ENCODE peak calls at places on chromosome 3, in four cellular contexts. R is Daoy, G is endothelial cell, O is cerebellum. D is an unnamed sample.

GRCh38 chr3:158103956-158104338 is 2.3 kb downstream of the SHOX2 start:
- DNase-seq in O (no peak), G (no peak), R (no peak), D (no peak)

GRCh38 chr3:48595075-48595525 is at the start of gene COL7A1:
- DNase-seq in O (peak; percentile 17), G (no peak), R (no peak), D (no peak)

GRCh38 chr3:61789861-61790260 is 228.5 kb downstream of the PTPRG start:
- DNase-seq in G (no peak), O (no peak), R (no peak), D (no peak)

GRCh38 chr3:181317521-181317920 is 328.0 kb upstream of the DNAJC19 start:
- DNase-seq in O (no peak), R (no peak), G (no peak), D (no peak)

GRCh38 chr3:9397911-9398714 is 698 bp downstream of the SETD5 start:
- DNase-seq in O (peak; percentile 30), R (peak; percentile 47), G (peak; percentile 18), D (peak; percentile 40)

GRCh38 chr3:4885322-4885721 is 93.9 kb upstream of the BHLHE40 start:
- DNase-seq in G (no peak), O (no peak), R (peak; percentile 25), D (peak; percentile 68)

GRCh38 chr3:114418724-114419543 is 125.1 kb downstream of the TIGIT start:
- DNase-seq in O (peak; percentile 54), G (no peak), R (peak; percentile 62), D (peak; percentile 96)

GRCh38 chr3:185583925-185584324 is 2.2 kb upstream of the SENP2 start:
- DNase-seq in O (no peak), R (no peak), G (no peak), D (no peak)

GRCh38 chr3:135905058-135905724 is 60.3 kb upstream of the PPP2R3A start:
- DNase-seq in R (peak; percentile 26), O (no peak), G (no peak), D (peak; percentile 40)

GRCh38 chr3:194777729-194778128 is 92.0 kb downstream of the FAM43A start:
- DNase-seq in G (no peak), O (no peak), R (no peak), D (no peak)

GRCh38 chr3:122356402-122356801 is 26.6 kb downstream of the MIX23 start:
- DNase-seq in G (peak; percentile 48), R (peak; percentile 51), O (no peak), D (peak; percentile 21)

GRCh38 chr3:112333002-112333385 is at the start of gene CD200:
- DNase-seq in R (peak; percentile 60), O (peak; percentile 70), G (peak; percentile 69), D (peak; percentile 62)

GRCh38 chr3:40249168-40249567 is 60.3 kb upstream of the EIF1B start:
- DNase-seq in R (no peak), O (no peak), G (no peak), D (no peak)

GRCh38 chr3:45078910-45079522 is 52.9 kb downstream of the CLEC3B start:
- DNase-seq in O (no peak), R (no peak), G (no peak), D (peak; percentile 75)

GRCh38 chr3:129503387-129504010 is 24.9 kb upstream of the RHO start:
- DNase-seq in O (no peak), R (peak; percentile 35), G (no peak), D (peak; percentile 32)

GRCh38 chr3:14867936-14868570 is 49.3 kb downstream of the FGD5 start:
- DNase-seq in O (no peak), R (no peak), G (no peak), D (no peak)

GRCh38 chr3:126782554-126782953 is 78.5 kb downstream of the CHCHD6 start:
- DNase-seq in R (peak; percentile 94), O (no peak), G (no peak), D (peak; percentile 88)

GRCh38 chr3:52237006-52237658 is 1.8 kb downstream of the TWF2 start:
- DNase-seq in R (no peak), O (peak; percentile 63), G (no peak), D (no peak)

GRCh38 chr3:164465172-164465571 is 613.1 kb downstream of the SI start:
- DNase-seq in G (no peak), O (no peak), R (no peak), D (peak; percentile 71)

GRCh38 chr3:114706591-114707224 is 412.9 kb downstream of the TIGIT start:
- DNase-seq in R (peak; percentile 87), O (no peak), G (no peak), D (peak; percentile 68)

GRCh38 chr3:129317876-129318275 is 39.2 kb downstream of the HMCES start:
- DNase-seq in G (no peak), O (no peak), R (no peak), D (no peak)

GRCh38 chr3:188157971-188158370 is 4.0 kb downstream of the LPP start:
- DNase-seq in G (no peak), R (no peak), O (no peak), D (no peak)

GRCh38 chr3:134711284-134711683 is 60.5 kb upstream of the KY start:
- DNase-seq in G (no peak), O (no peak), R (peak; percentile 69), D (peak; percentile 32)

GRCh38 chr3:43737001-43737440 is 46.3 kb downstream of the ABHD5 start:
- DNase-seq in R (peak; percentile 40), O (no peak), G (no peak), D (no peak)

GRCh38 chr3:12935023-12935860 is 93.9 kb upstream of the RPL32 start:
- DNase-seq in G (no peak), O (no peak), R (peak; percentile 11), D (no peak)

GRCh38 chr3:31197941-31198340 is 303.5 kb upstream of the GADL1 start:
- DNase-seq in G (no peak), R (no peak), O (no peak), D (peak; percentile 36)

GRCh38 chr3:157445897-157446296 is 9.2 kb downstream of the PTX3 start:
- DNase-seq in G (no peak), R (no peak), O (no peak), D (peak; percentile 81)

GRCh38 chr3:4520013-4520881 is 27.1 kb downstream of the ITPR1 start:
- DNase-seq in O (no peak), G (no peak), R (no peak), D (no peak)

GRCh38 chr3:49566312-49566711 is 12.0 kb downstream of the BSN start:
- DNase-seq in R (no peak), O (no peak), G (no peak), D (no peak)

GRCh38 chr3:69086133-69086722 is 1.5 kb downstream of the ARL6IP5 start:
- DNase-seq in O (peak; percentile 63), R (peak; percentile 93), G (no peak), D (peak; percentile 97)

GRCh38 chr3:126713229-126713628 is 9.2 kb downstream of the CHCHD6 start:
- DNase-seq in G (no peak), R (no peak), O (no peak), D (no peak)

GRCh38 chr3:487580-487979 is 291.0 kb downstream of the CHL1 start:
- DNase-seq in O (no peak), G (no peak), R (no peak), D (peak; percentile 17)

GRCh38 chr3:42546691-42547213 is 35.0 kb downstream of the SEC22C start:
- DNase-seq in O (no peak), G (no peak), R (no peak), D (no peak)

GRCh38 chr3:130395916-130396315 is 50.4 kb downstream of the COL6A5 start:
- DNase-seq in O (no peak), G (no peak), R (peak; percentile 76), D (peak; percentile 39)

GRCh38 chr3:113291572-113291971 is 80.2 kb downstream of the BOC start:
- DNase-seq in R (no peak), O (no peak), G (no peak), D (no peak)

GRCh38 chr3:65979731-65980130 is 59.0 kb downstream of the MAGI1 start:
- DNase-seq in G (no peak), O (no peak), R (no peak), D (peak; percentile 51)

GRCh38 chr3:147393261-147393964 is 12.9 kb downstream of the ZIC4 start:
- DNase-seq in G (peak; percentile 57), R (peak; percentile 90), O (no peak), D (no peak)

D was measured in cardiac fibroblast.